ENCODE peak calls at places on chromosomes 3 and 15, in six cellular contexts. One of them, this sample, is unnamed.

GRCh38 chr3:57331078-57331477 is 38.6 kb upstream of the ASB14 start:
- DNase-seq in prostate gland: no peak
- DNase-seq in K562: peak
- DNase-seq in EL: no peak
- DNase-seq in RKO: peak
- DNase-seq in pancreas: no peak
- DNase-seq in this sample: no peak

GRCh38 chr3:87305517-87305916 is 29.1 kb upstream of the POU1F1 start:
- DNase-seq in prostate gland: no peak
- DNase-seq in K562: no peak
- DNase-seq in EL: no peak
- DNase-seq in RKO: no peak
- DNase-seq in pancreas: no peak
- DNase-seq in this sample: no peak

GRCh38 chr3:128353991-128354687 is 112.6 kb downstream of the DNAJB8 start:
- DNase-seq in prostate gland: no peak
- DNase-seq in K562: peak
- DNase-seq in EL: peak
- DNase-seq in RKO: no peak
- DNase-seq in pancreas: no peak
- DNase-seq in this sample: no peak

GRCh38 chr3:130894130-130894872 is 417 bp downstream of the ATP2C1 start:
- DNase-seq in prostate gland: peak
- DNase-seq in K562: peak
- DNase-seq in EL: peak
- DNase-seq in RKO: peak
- DNase-seq in pancreas: peak
- DNase-seq in this sample: no peak

GRCh38 chr3:16423298-16423697 is 90.2 kb downstream of the RFTN1 start:
- DNase-seq in prostate gland: peak
- DNase-seq in K562: no peak
- DNase-seq in EL: no peak
- DNase-seq in RKO: no peak
- DNase-seq in pancreas: no peak
- DNase-seq in this sample: no peak

GRCh38 chr3:47441796-47442551 is 33.8 kb downstream of the SCAP start:
- DNase-seq in prostate gland: no peak
- DNase-seq in K562: no peak
- DNase-seq in EL: no peak
- DNase-seq in RKO: no peak
- DNase-seq in pancreas: no peak
- DNase-seq in this sample: no peak

GRCh38 chr3:12990781-12991480 is 82.3 kb downstream of the IQSEC1 start:
- DNase-seq in prostate gland: no peak
- DNase-seq in K562: no peak
- DNase-seq in EL: peak
- DNase-seq in RKO: peak
- DNase-seq in pancreas: no peak
- DNase-seq in this sample: no peak

GRCh38 chr3:188335656-188336055 is 181.7 kb downstream of the LPP start:
- DNase-seq in prostate gland: no peak
- DNase-seq in K562: no peak
- DNase-seq in EL: no peak
- DNase-seq in RKO: no peak
- DNase-seq in pancreas: no peak
- DNase-seq in this sample: no peak

GRCh38 chr3:78610462-78611125 is 1157.2 kb downstream of the ROBO1 start:
- DNase-seq in prostate gland: no peak
- DNase-seq in K562: no peak
- DNase-seq in EL: no peak
- DNase-seq in RKO: no peak
- DNase-seq in pancreas: no peak
- DNase-seq in this sample: no peak

GRCh38 chr3:45119824-45120614 is 26.2 kb downstream of the CDCP1 start:
- DNase-seq in prostate gland: no peak
- DNase-seq in K562: no peak
- DNase-seq in EL: no peak
- DNase-seq in RKO: peak
- DNase-seq in pancreas: peak
- DNase-seq in this sample: no peak

GRCh38 chr3:158668506-158668905 is 3.9 kb downstream of the LXN start:
- DNase-seq in prostate gland: peak
- DNase-seq in K562: no peak
- DNase-seq in EL: no peak
- DNase-seq in RKO: no peak
- DNase-seq in pancreas: no peak
- DNase-seq in this sample: no peak

GRCh38 chr15:59355730-59356129 is 16.9 kb downstream of the MYO1E start:
- DNase-seq in prostate gland: no peak
- DNase-seq in K562: no peak
- DNase-seq in EL: no peak
- DNase-seq in RKO: no peak
- DNase-seq in pancreas: no peak
- DNase-seq in this sample: no peak

GRCh38 chr3:186425788-186426730 is 64.0 kb upstream of the DGKG start:
- DNase-seq in prostate gland: no peak
- DNase-seq in K562: peak
- DNase-seq in EL: peak
- DNase-seq in RKO: peak
- DNase-seq in pancreas: no peak
- DNase-seq in this sample: no peak

GRCh38 chr3:42192334-42193200 is 73.4 kb downstream of the CCK start:
- DNase-seq in prostate gland: no peak
- DNase-seq in K562: no peak
- DNase-seq in EL: peak
- DNase-seq in RKO: no peak
- DNase-seq in pancreas: no peak
- DNase-seq in this sample: no peak

GRCh38 chr15:37056168-37056893 is 44.0 kb downstream of the MEIS2 start:
- DNase-seq in prostate gland: peak
- DNase-seq in K562: peak
- DNase-seq in EL: no peak
- DNase-seq in RKO: no peak
- DNase-seq in pancreas: no peak
- DNase-seq in this sample: no peak

GRCh38 chr3:159854500-159855124 is 134.0 kb upstream of the IL12A start:
- DNase-seq in prostate gland: no peak
- DNase-seq in K562: no peak
- DNase-seq in EL: peak
- DNase-seq in RKO: peak
- DNase-seq in pancreas: no peak
- DNase-seq in this sample: no peak

GRCh38 chr3:176906046-176906905 is 291.0 kb downstream of the TBL1XR1 start:
- DNase-seq in prostate gland: no peak
- DNase-seq in K562: no peak
- DNase-seq in EL: peak
- DNase-seq in RKO: no peak
- DNase-seq in pancreas: peak
- DNase-seq in this sample: no peak

GRCh38 chr3:174614046-174614445 is 245.1 kb upstream of the NAALADL2 start:
- DNase-seq in prostate gland: no peak
- DNase-seq in K562: no peak
- DNase-seq in EL: no peak
- DNase-seq in RKO: no peak
- DNase-seq in pancreas: no peak
- DNase-seq in this sample: no peak

GRCh38 chr3:172836390-172836997 is 86.0 kb downstream of the ECT2 start:
- DNase-seq in prostate gland: no peak
- DNase-seq in K562: peak
- DNase-seq in EL: peak
- DNase-seq in RKO: peak
- DNase-seq in pancreas: no peak
- DNase-seq in this sample: no peak

GRCh38 chr3:51271172-51271571 is 113.9 kb upstream of the MANF start:
- DNase-seq in prostate gland: no peak
- DNase-seq in K562: no peak
- DNase-seq in EL: no peak
- DNase-seq in RKO: no peak
- DNase-seq in pancreas: no peak
- DNase-seq in this sample: no peak

This sample was measured in activated B cell treated with CpG ODN at 0.5 μM for 24 hours.